ENCODE peak calls at places on chromosomes 12 and 14, in six cellular contexts. One of them, this sample, is unnamed.

GRCh38 chr14:34875031-34875922 is at the start of gene BAZ1A:
- DNase-seq in cardiac fibroblast: peak
- DNase-seq in tibial nerve: peak
- DNase-seq in frontal cortex: peak
- DNase-seq in ELF-1: peak
- DNase-seq in Calu3: peak
- DNase-seq in this sample: peak

GRCh38 chr14:32561520-32561919 is 232.4 kb downstream of the AKAP6 start:
- DNase-seq in frontal cortex: no peak
- DNase-seq in tibial nerve: no peak
- DNase-seq in ELF-1: peak
- DNase-seq in cardiac fibroblast: peak
- DNase-seq in Calu3: no peak
- DNase-seq in this sample: no peak

GRCh38 chr12:108854453-108855283 is 2.7 kb downstream of the SSH1 start:
- DNase-seq in Calu3: peak
- DNase-seq in tibial nerve: no peak
- DNase-seq in cardiac fibroblast: peak
- DNase-seq in frontal cortex: no peak
- DNase-seq in ELF-1: peak
- DNase-seq in this sample: peak

GRCh38 chr12:31589896-31590729 is 823 bp downstream of the DENND5B start:
- DNase-seq in tibial nerve: peak
- DNase-seq in Calu3: peak
- DNase-seq in ELF-1: peak
- DNase-seq in frontal cortex: peak
- DNase-seq in cardiac fibroblast: peak
- DNase-seq in this sample: peak

GRCh38 chr14:90871605-90872233 is 55.5 kb upstream of the TTC7B start:
- DNase-seq in tibial nerve: no peak
- DNase-seq in ELF-1: no peak
- DNase-seq in frontal cortex: no peak
- DNase-seq in cardiac fibroblast: peak
- DNase-seq in Calu3: no peak
- DNase-seq in this sample: peak

GRCh38 chr12:72264548-72265175 is 7.5 kb upstream of the TRHDE start:
- DNase-seq in frontal cortex: no peak
- DNase-seq in cardiac fibroblast: peak
- DNase-seq in tibial nerve: no peak
- DNase-seq in ELF-1: no peak
- DNase-seq in Calu3: no peak
- DNase-seq in this sample: no peak

GRCh38 chr12:119693006-119693405 is 25.1 kb downstream of the PRKAB1 start:
- DNase-seq in frontal cortex: no peak
- DNase-seq in cardiac fibroblast: peak
- DNase-seq in tibial nerve: no peak
- DNase-seq in Calu3: peak
- DNase-seq in ELF-1: no peak
- DNase-seq in this sample: no peak

GRCh38 chr12:66804555-66804954 is 125.7 kb upstream of the GRIP1 start:
- DNase-seq in cardiac fibroblast: no peak
- DNase-seq in frontal cortex: no peak
- DNase-seq in Calu3: no peak
- DNase-seq in tibial nerve: no peak
- DNase-seq in ELF-1: no peak
- DNase-seq in this sample: no peak

GRCh38 chr14:87847216-87847615 is 145.8 kb downstream of the GALC start:
- DNase-seq in frontal cortex: no peak
- DNase-seq in ELF-1: no peak
- DNase-seq in tibial nerve: no peak
- DNase-seq in Calu3: no peak
- DNase-seq in cardiac fibroblast: no peak
- DNase-seq in this sample: no peak

GRCh38 chr14:94001501-94002396 is 4.6 kb downstream of the CCDC197 start:
- DNase-seq in tibial nerve: peak
- DNase-seq in cardiac fibroblast: peak
- DNase-seq in Calu3: peak
- DNase-seq in frontal cortex: peak
- DNase-seq in ELF-1: peak
- DNase-seq in this sample: peak

GRCh38 chr12:70271025-70271424 is 27.8 kb downstream of the CNOT2 start:
- DNase-seq in Calu3: peak
- DNase-seq in tibial nerve: no peak
- DNase-seq in cardiac fibroblast: no peak
- DNase-seq in frontal cortex: no peak
- DNase-seq in ELF-1: no peak
- DNase-seq in this sample: no peak

GRCh38 chr14:64442300-64442988 is 22.9 kb upstream of the AKAP5 start:
- DNase-seq in tibial nerve: no peak
- DNase-seq in Calu3: no peak
- DNase-seq in cardiac fibroblast: no peak
- DNase-seq in ELF-1: no peak
- DNase-seq in frontal cortex: no peak
- DNase-seq in this sample: no peak

GRCh38 chr14:38039526-38039925 is 168.2 kb upstream of the SSTR1 start:
- DNase-seq in Calu3: no peak
- DNase-seq in ELF-1: no peak
- DNase-seq in cardiac fibroblast: no peak
- DNase-seq in tibial nerve: no peak
- DNase-seq in frontal cortex: no peak
- DNase-seq in this sample: no peak